ENCODE peak calls at places on chromosomes 12 and 14, in ten cellular contexts. J, Y, X, S, E, C, W, O, R and L are unnamed samples.

GRCh38 chr14:32545858-32546210 is 216.7 kb downstream of the AKAP6 start:
- DNase-seq in J (no peak), Y (no peak), X (no peak), S (no peak), E (no peak), C (no peak), W (no peak), O (no peak), R (no peak), L (no peak)

GRCh38 chr14:37973031-37973908 is 234.4 kb upstream of the SSTR1 start:
- DNase-seq in J (no peak), Y (no peak), X (no peak), S (no peak), E (no peak), C (peak), W (no peak), O (no peak), R (no peak), L (no peak)

GRCh38 chr12:25276199-25276937 is 25.6 kb upstream of the KRAS start:
- DNase-seq in J (no peak), Y (no peak), X (peak), S (no peak), E (peak), C (peak), W (peak), O (no peak), R (no peak), L (no peak)

GRCh38 chr14:36820901-36821300 is 159.2 kb downstream of the PAX9 start:
- DNase-seq in J (no peak), Y (no peak), X (no peak), S (no peak), E (no peak), C (no peak), W (no peak), O (no peak), R (no peak), L (no peak)

GRCh38 chr14:81474685-81475324 is 58.8 kb downstream of the SEL1L start:
- DNase-seq in J (no peak), Y (no peak), X (no peak), S (no peak), E (no peak), C (no peak), W (no peak), O (no peak), R (no peak), L (no peak)

GRCh38 chr12:42648061-42648460 is 58.5 kb upstream of the PRICKLE1 start:
- DNase-seq in J (no peak), Y (no peak), X (no peak), S (no peak), E (no peak), C (no peak), W (no peak), O (no peak), R (no peak), L (no peak)

GRCh38 chr12:45878630-45879255 is 111.6 kb downstream of the SCAF11 start:
- DNase-seq in J (no peak), Y (no peak), X (no peak), S (no peak), E (no peak), C (no peak), W (no peak), O (no peak), R (peak), L (no peak)

GRCh38 chr14:105861985-105862465 is 335.6 kb downstream of the TMEM121 start:
- DNase-seq in J (peak), Y (peak), X (no peak), S (no peak), E (no peak), C (no peak), W (peak), O (no peak), R (no peak), L (no peak)

GRCh38 chr14:96108061-96108795 is 69.1 kb downstream of the C14orf132 start:
- DNase-seq in J (no peak), Y (no peak), X (no peak), S (no peak), E (no peak), C (no peak), W (no peak), O (no peak), R (no peak), L (no peak)

GRCh38 chr12:48937170-48937569 is 11.9 kb upstream of the FKBP11 start:
- DNase-seq in J (no peak), Y (no peak), X (peak), S (no peak), E (no peak), C (no peak), W (no peak), O (no peak), R (no peak), L (peak)